ENCODE peak calls at places on chromosome 22, in four cellular contexts. X, Y, Z and K are unnamed samples.

GRCh38 chr22:24953294-24954113 is 988 bp downstream of the KIAA1671 start:
- DNase-seq in X (no peak), Z (no peak), Y (no peak), K (peak)

GRCh38 chr22:46519377-46519776 is 18.0 kb downstream of the CELSR1 start:
- DNase-seq in Z (no peak), X (no peak), Y (peak), K (no peak)

GRCh38 chr22:19448076-19448607 is 631 bp upstream of the C22orf39 start:
- DNase-seq in X (no peak), Y (peak), Z (no peak), K (no peak)

GRCh38 chr22:37326726-37327125 is 44.4 kb downstream of the CYTH4 start:
- DNase-seq in Y (no peak), Z (no peak), X (no peak), K (no peak)

GRCh38 chr22:29256606-29257325 is 11.0 kb downstream of the RHBDD3 start:
- DNase-seq in X (no peak), Z (no peak), Y (no peak), K (no peak)

GRCh38 chr22:44100411-44100810 is 76.3 kb downstream of the PARVB start:
- DNase-seq in Z (no peak), Y (peak), X (no peak), K (no peak)

GRCh38 chr22:35610741-35611140 is 6.4 kb downstream of the MB start:
- DNase-seq in Y (no peak), Z (no peak), X (no peak), K (no peak)

GRCh38 chr22:24200616-24201212 is 19.4 kb downstream of the SUSD2 start:
- DNase-seq in X (no peak), Z (no peak), Y (no peak), K (no peak)

GRCh38 chr22:37627091-37627490 is 12.4 kb upstream of the SH3BP1 start:
- DNase-seq in Z (no peak), X (no peak), Y (no peak), K (no peak)

GRCh38 chr22:48663297-48663696 is 1164.4 kb downstream of the BRD1 start:
- DNase-seq in X (no peak), Z (no peak), Y (peak), K (no peak)

GRCh38 chr22:42905217-42905616 is 48.1 kb upstream of the ARFGAP3 start:
- DNase-seq in X (no peak), Y (no peak), Z (no peak), K (no peak)

GRCh38 chr22:44396727-44397722 is 84.3 kb upstream of the SHISAL1 start:
- DNase-seq in X (no peak), Y (peak), Z (no peak), K (peak)

GRCh38 chr22:17797721-17798559 is 23.7 kb upstream of the BID start:
- DNase-seq in Z (no peak), X (no peak), Y (no peak), K (no peak)

GRCh38 chr22:47625013-47625385 is 862.5 kb downstream of the TBC1D22A start:
- DNase-seq in X (no peak), Z (no peak), Y (no peak), K (no peak)

GRCh38 chr22:17483670-17484372 is 79.5 kb upstream of the SLC25A18 start:
- DNase-seq in X (no peak), Z (no peak), Y (no peak), K (no peak)

GRCh38 chr22:37370306-37370979 is 56.8 kb downstream of the ELFN2 start:
- DNase-seq in Y (peak), Z (peak), X (no peak), K (no peak)

GRCh38 chr22:45319319-45319675 is 9.6 kb downstream of the FAM118A start:
- DNase-seq in Y (peak), X (no peak), Z (no peak), K (peak)

GRCh38 chr22:23278883-23279675 is 98.8 kb downstream of the BCR start:
- DNase-seq in X (no peak), Y (no peak), Z (no peak), K (peak)

GRCh38 chr22:38490915-38491314 is 15.2 kb downstream of the DDX17 start:
- DNase-seq in Z (peak), Y (no peak), X (peak), K (peak)

GRCh38 chr22:23033116-23033905 is 37.0 kb upstream of the GNAZ start:
- DNase-seq in Z (no peak), X (no peak), Y (no peak), K (no peak)

GRCh38 chr22:35430897-35431322 is 31.0 kb downstream of the MCM5 start:
- DNase-seq in Z (peak), X (peak), Y (peak), K (peak)

GRCh38 chr22:49788492-49788891 is 39.2 kb downstream of the BRD1 start:
- DNase-seq in Y (peak), Z (peak), X (no peak), K (no peak)

GRCh38 chr22:50305658-50306566 is 1.5 kb downstream of the PLXNB2 start:
- DNase-seq in Z (peak), X (peak), Y (peak), K (peak)